ENCODE peak calls at places on chromosomes 7 and 10, in nine cellular contexts. X is K562, C is breast epithelium, W is thyroid gland, V is ovary, F is stomach, R is gastrocnemius medialis, D is suprapubic skin, Q is A549. P is an unnamed sample.

GRCh38 chr10:124647421-124648130 is 96.6 kb downstream of the FAM53B start:
- DNase-seq in X (peak; percentile 76), C (no peak), W (peak; percentile 35), V (no peak), F (peak; percentile 65), R (peak; percentile 68), D (peak; percentile 85), Q (peak; percentile 21), P (peak; percentile 82)

GRCh38 chr10:99506416-99506815 is 26.3 kb upstream of the NKX2-3 start:
- DNase-seq in X (no peak), C (no peak), W (no peak), V (no peak), F (no peak), R (no peak), D (no peak), Q (no peak), P (no peak)

GRCh38 chr10:125599194-125599593 is 83.8 kb downstream of the TEX36 start:
- DNase-seq in X (no peak), C (no peak), W (no peak), V (no peak), F (no peak), R (no peak), D (no peak), Q (no peak), P (no peak)

GRCh38 chr7:33243319-33243881 is 114.0 kb downstream of the BBS9 start:
- DNase-seq in X (peak; percentile 53), C (no peak), W (no peak), V (no peak), F (no peak), R (no peak), D (no peak), Q (peak; percentile 57), P (no peak)

GRCh38 chr7:35251606-35252310 is 2.1 kb downstream of the TBX20 start:
- DNase-seq in X (no peak), C (no peak), W (no peak), V (no peak), F (no peak), R (no peak), D (no peak), Q (no peak), P (no peak)

GRCh38 chr10:31929986-31930675 is 1.5 kb upstream of the ARHGAP12 start:
- DNase-seq in X (peak; percentile 38), C (no peak), W (no peak), V (no peak), F (no peak), R (no peak), D (no peak), Q (no peak), P (no peak)

GRCh38 chr10:76382381-76382851 is 951.0 kb downstream of the LRMDA start:
- DNase-seq in X (no peak), C (no peak), W (no peak), V (no peak), F (no peak), R (peak; percentile 28), D (no peak), Q (no peak), P (no peak)

GRCh38 chr10:119397416-119397815 is 145.1 kb downstream of the RGS10 start:
- DNase-seq in X (no peak), C (no peak), W (no peak), V (no peak), F (no peak), R (no peak), D (no peak), Q (no peak), P (no peak)

GRCh38 chr7:29853775-29854174 is 47.5 kb downstream of the WIPF3 start:
- DNase-seq in X (no peak), C (no peak), W (no peak), V (no peak), F (no peak), R (no peak), D (no peak), Q (no peak), P (no peak)

GRCh38 chr7:54397836-54398612 is 144.2 kb upstream of the VSTM2A start:
- DNase-seq in X (no peak), C (no peak), W (no peak), V (no peak), F (no peak), R (no peak), D (no peak), Q (peak; percentile 4), P (no peak)

GRCh38 chr7:41451826-41452225 is 251.1 kb downstream of the INHBA start:
- DNase-seq in X (no peak), C (no peak), W (no peak), V (no peak), F (no peak), R (no peak), D (no peak), Q (no peak), P (no peak)

GRCh38 chr7:141167376-141167964 is 93.6 kb downstream of the TMEM178B start:
- DNase-seq in X (no peak), C (no peak), W (no peak), V (no peak), F (no peak), R (no peak), D (no peak), Q (no peak), P (no peak)

GRCh38 chr7:100745184-100745583 is 11.8 kb downstream of the ZAN start:
- DNase-seq in X (peak; percentile 61), C (no peak), W (peak; percentile 39), V (peak; percentile 45), F (peak; percentile 25), R (peak; percentile 15), D (no peak), Q (no peak), P (peak; percentile 75)

GRCh38 chr10:47435081-47435480 is 48.8 kb downstream of the ANXA8 start:
- DNase-seq in X (no peak), C (no peak), W (no peak), V (no peak), F (no peak), R (no peak), D (no peak), Q (no peak), P (no peak)

GRCh38 chr7:1533569-1534329 is 3.2 kb downstream of the MAFK start:
- DNase-seq in X (peak; percentile 88), C (no peak), W (peak; percentile 49), V (peak; percentile 26), F (peak; percentile 67), R (peak; percentile 91), D (peak; percentile 84), Q (peak; percentile 88), P (peak; percentile 80)

GRCh38 chr7:1534330-1535099 is 4.0 kb downstream of the MAFK start:
- DNase-seq in X (no peak), C (no peak), W (no peak), V (no peak), F (no peak), R (peak; percentile 32), D (peak; percentile 74), Q (peak; percentile 64), P (peak; percentile 66)

GRCh38 chr7:1536105-1536767 is 5.7 kb downstream of the MAFK start:
- DNase-seq in X (no peak), C (no peak), W (no peak), V (peak; percentile 30), F (no peak), R (peak; percentile 36), D (peak; percentile 68), Q (no peak), P (peak; percentile 66)

GRCh38 chr7:1535695-1536094 is 5.2 kb downstream of the MAFK start:
- DNase-seq in X (no peak), C (no peak), W (no peak), V (peak; percentile 16), F (no peak), R (peak; percentile 30), D (peak; percentile 68), Q (peak; percentile 50), P (peak; percentile 67)

DNA sequence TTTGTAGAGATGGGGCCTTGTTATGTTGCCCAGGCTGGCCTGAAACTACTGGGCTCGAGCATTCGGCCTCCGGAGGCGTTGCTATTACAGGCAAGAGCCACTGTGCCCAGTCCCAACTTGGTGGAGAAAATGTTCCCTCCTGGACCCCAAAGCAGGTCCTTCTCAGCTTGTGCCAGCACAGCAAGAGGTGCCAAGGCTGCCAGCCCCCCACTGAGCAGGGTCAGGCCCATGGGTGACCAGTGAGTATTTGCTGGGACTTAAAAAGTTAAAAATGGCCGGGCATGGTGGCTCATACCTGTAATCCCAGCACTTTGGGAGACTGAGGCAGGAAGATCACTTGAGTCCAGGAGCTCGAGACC is 4.6 kb downstream of the MAFK start:
- DNase-seq in X (no peak), C (no peak), W (no peak), V (peak; percentile 8), F (no peak), R (peak; percentile 21), D (no peak), Q (no peak), P (peak; percentile 65)
- H3K4me1 ChIP-seq in X (peaks cover 45% of the 10 kb centered on the region), C (peaks cover 20% of the 10 kb centered on the region), W (peaks cover 64% of the 10 kb centered on the region), V (peaks cover 27% of the 10 kb centered on the region), F (peaks cover 82% of the 10 kb centered on the region), R (peaks cover 68% of the 10 kb centered on the region), D (peaks cover 80% of the 10 kb centered on the region), Q (peaks cover 57% of the 10 kb centered on the region), P (peaks cover 58% of the 10 kb centered on the region)

GRCh38 chr10:11823989-11824346 is 812 bp downstream of the PROSER2 start:
- DNase-seq in X (no peak), C (no peak), W (no peak), V (no peak), F (no peak), R (no peak), D (no peak), Q (no peak), P (no peak)

GRCh38 chr10:11822809-11823121 is 391 bp upstream of the PROSER2 start:
- DNase-seq in X (no peak), C (no peak), W (no peak), V (no peak), F (no peak), R (no peak), D (no peak), Q (no peak), P (no peak)

GRCh38 chr10:11824376-11824775 is 1.2 kb downstream of the PROSER2 start:
- DNase-seq in X (peak; percentile 14), C (no peak), W (no peak), V (no peak), F (no peak), R (no peak), D (no peak), Q (no peak), P (no peak)

GRCh38 chr10:11822031-11822756 is 962 bp upstream of the PROSER2 start:
- DNase-seq in X (no peak), C (no peak), W (no peak), V (no peak), F (no peak), R (no peak), D (no peak), Q (no peak), P (no peak)

GRCh38 chr10:11823122-11823988 is at the start of gene PROSER2:
- DNase-seq in X (peak; percentile 85), C (peak; percentile 30), W (peak; percentile 53), V (peak; percentile 34), F (peak; percentile 72), R (no peak), D (peak; percentile 64), Q (peak; percentile 77), P (no peak)
- TF ChIP-seq POLR2A in X (peak; percentile 76), C (no peak), W (peak; percentile 88), V (peak; percentile 57), F (no peak), R (no peak), D (no peak), Q (peak; percentile 80), P (no peak)

GRCh38 chr7:55575098-55575497 is 2.8 kb upstream of the VOPP1 start:
- DNase-seq in X (no peak), C (no peak), W (no peak), V (no peak), F (no peak), R (no peak), D (no peak), Q (no peak), P (no peak)
- H3K4me1 ChIP-seq in X (peaks cover 8% of the 10 kb centered on the region), C (no peaks in the 10 kb centered on the region), W (peaks cover 12% of the 10 kb centered on the region), V (peaks cover 2% of the 10 kb centered on the region), F (peaks cover 32% of the 10 kb centered on the region), R (peaks cover 25% of the 10 kb centered on the region), D (peaks cover 38% of the 10 kb centered on the region), Q (peaks cover 24% of the 10 kb centered on the region), P (peaks cover 24% of the 10 kb centered on the region)

GRCh38 chr10:73807471-73807870 is 3.9 kb downstream of the NDST2 start:
- DNase-seq in X (no peak), C (no peak), W (no peak), V (no peak), F (no peak), R (no peak), D (no peak), Q (no peak), P (no peak)
- TF ChIP-seq POLR2A in X (no peak), C (no peak), W (no peak), V (no peak), F (no peak), R (no peak), D (no peak), Q (no peak), P (no peak)

P was measured in sigmoid colon.